ENCODE peak calls at places on chromosome 21, in four cellular contexts. A, S, T and I are unnamed samples.

GRCh38 chr21:27813750-27814149 is 846.9 kb upstream of the ADAMTS5 start:
- DNase-seq in A (no peak), T (no peak), S (no peak), I (peak)

GRCh38 chr21:21921410-21922232 is 923.4 kb downstream of the NCAM2 start:
- DNase-seq in T (no peak), A (no peak), S (peak), I (peak)

GRCh38 chr21:31537872-31538576 is 121.5 kb upstream of the SOD1 start:
- DNase-seq in A (peak), T (no peak), S (peak), I (peak)

GRCh38 chr21:17472592-17473271 is 40.1 kb upstream of the CXADR start:
- DNase-seq in T (no peak), S (no peak), A (no peak), I (no peak)

GRCh38 chr21:36263797-36264196 is 56.2 kb upstream of the MORC3 start:
- DNase-seq in S (no peak), A (no peak), T (no peak), I (no peak)

GRCh38 chr21:32304998-32305397 is 6.3 kb downstream of the MRAP start:
- DNase-seq in T (no peak), A (peak), S (no peak), I (no peak)

GRCh38 chr21:42670884-42671283 is 17.5 kb downstream of the PDE9A start:
- DNase-seq in A (no peak), S (no peak), T (no peak), I (no peak)

GRCh38 chr21:36567216-36567917 is 87.4 kb upstream of the CLDN14 start:
- DNase-seq in S (no peak), T (no peak), A (no peak), I (no peak)

GRCh38 chr21:36203603-36203889 is 46.9 kb downstream of the DOP1B start:
- DNase-seq in A (no peak), S (peak), T (peak), I (no peak)

GRCh38 chr21:37072239-37072987 is 458 bp downstream of the PIGP start:
- DNase-seq in T (no peak), S (peak), A (no peak), I (peak)

GRCh38 chr21:33067045-33067444 is 2.9 kb upstream of the OLIG1 start:
- DNase-seq in S (no peak), T (no peak), A (no peak), I (no peak)

GRCh38 chr21:14520535-14520934 is 25.6 kb downstream of the SAMSN1 start:
- DNase-seq in T (no peak), S (no peak), A (no peak), I (peak)

GRCh38 chr21:30580132-30580531 is 10.1 kb downstream of the KRTAP22-2 start:
- DNase-seq in S (no peak), T (no peak), A (no peak), I (no peak)

GRCh38 chr21:40732243-40732642 is 114.7 kb downstream of the DSCAM start:
- DNase-seq in T (no peak), S (no peak), A (no peak), I (no peak)

GRCh38 chr21:46080171-46081021 is 17.5 kb upstream of the COL6A2 start:
- DNase-seq in A (no peak), T (no peak), S (no peak), I (no peak)

GRCh38 chr21:46078322-46078981 is 19.5 kb upstream of the COL6A2 start:
- DNase-seq in S (no peak), A (no peak), T (no peak), I (no peak)

GRCh38 chr21:46079357-46080170 is 18.3 kb upstream of the COL6A2 start:
- DNase-seq in A (no peak), S (no peak), T (no peak), I (no peak)

GRCh38 chr21:46077674-46078101 is 20.2 kb upstream of the COL6A2 start:
- DNase-seq in A (no peak), T (no peak), S (no peak), I (no peak)

GRCh38 chr21:46078984-46079356 is 18.9 kb upstream of the COL6A2 start:
- DNase-seq in A (no peak), T (no peak), S (no peak), I (no peak)
- TF ChIP-seq POLR2AphosphoS5 in A (no peak), T (no peak), S (no peak), I (no peak)

GRCh38 chr21:45094412-45094811 is 20.0 kb downstream of the ADARB1 start:
- DNase-seq in T (no peak), S (no peak), A (no peak), I (no peak)

GRCh38 chr21:45093064-45093532 is 18.7 kb downstream of the ADARB1 start:
- DNase-seq in S (no peak), A (no peak), T (no peak), I (no peak)

GRCh38 chr21:45097827-45098387 is 23.5 kb downstream of the ADARB1 start:
- DNase-seq in T (no peak), A (no peak), S (no peak), I (no peak)

GRCh38 chr21:45096216-45096615 is 21.8 kb downstream of the ADARB1 start:
- DNase-seq in A (no peak), S (no peak), T (no peak), I (no peak)

GRCh38 chr21:45095505-45095904 is 21.1 kb downstream of the ADARB1 start:
- DNase-seq in A (no peak), S (no peak), T (no peak), I (no peak)
- H3K27ac ChIP-seq in A (no peak), S (no peak), T (no peak), I (no peak)

DNA sequence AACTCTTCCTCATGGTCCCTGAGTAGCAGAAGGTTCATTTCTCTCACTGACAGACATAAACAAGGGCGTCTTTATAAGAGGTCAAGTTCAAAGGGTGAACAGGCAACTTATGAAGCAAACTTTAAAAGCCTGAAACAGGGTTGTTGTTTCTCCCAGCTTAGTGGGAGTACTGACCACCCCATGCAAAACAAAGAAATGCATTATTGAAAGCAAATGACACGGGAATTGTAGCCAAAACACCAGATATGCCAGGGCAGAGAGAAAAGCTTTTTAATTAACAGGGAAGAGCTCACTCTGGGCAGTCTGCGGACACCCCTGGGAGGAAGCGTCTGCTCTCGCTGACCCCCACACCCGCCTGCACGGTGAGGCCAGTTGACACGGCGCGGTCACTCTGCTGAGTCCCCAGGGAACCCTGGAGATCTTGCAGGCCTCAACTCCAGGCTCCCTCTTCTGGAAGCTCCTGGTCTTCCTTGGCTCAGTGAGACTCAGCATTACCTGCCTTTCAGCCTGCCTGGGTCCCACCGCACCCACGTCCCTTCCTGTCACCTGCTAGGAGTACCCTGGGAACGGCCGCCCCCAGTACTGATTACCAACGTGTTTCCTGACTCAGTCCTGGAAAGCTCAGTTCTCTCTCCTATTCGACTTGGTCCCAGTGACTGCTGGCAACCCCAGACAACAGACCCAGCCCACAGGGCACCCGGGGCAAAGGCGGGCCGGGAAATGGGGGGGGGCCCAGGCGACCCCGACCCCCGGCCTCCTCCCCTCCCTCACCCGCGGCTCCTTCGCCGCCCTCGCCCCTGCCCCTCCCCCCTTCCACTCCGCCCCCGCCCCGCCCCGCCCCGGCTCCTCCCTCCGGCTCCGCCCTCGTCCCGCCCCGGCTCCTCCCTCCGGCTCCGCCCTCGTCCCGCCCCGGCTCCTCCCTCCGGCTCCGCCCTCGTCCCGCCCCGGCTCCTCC is 972 bp downstream of the CFAP410 start:
- DNase-seq in A (peak), T (peak), S (peak), I (peak)
- H2AFZ ChIP-seq in A (peak), T (no peak), S (peak), I (no peak)

GRCh38 chr21:29299046-29299905 is 554 bp downstream of the BACH1 start:
- DNase-seq in T (no peak), S (peak), A (no peak), I (peak)
- TF ChIP-seq POLR2AphosphoS5 in T (no peak), S (peak), A (no peak), I (no peak)